ENCODE peak calls at places on chromosomes 1 and 21, in nine cellular contexts. M is Kasumi-1; P is NT2/D1; H is T-cell; N is NCI-H1105; S is HCEC 1CT; J is neural progenitor cell; X is activated CD8-positive, alpha-beta memory T cell treated with anti-CD3 and anti-CD28 coated beads for 4 hours; G is stimulated activated CD8-positive, alpha-beta memory T cell treated with anti-CD3 and anti-CD28 coated beads, Interleukin-7, amount 100 ng/mL, for 1 hour. K is an unnamed sample.

GRCh38 chr1:207890136-207890738 is 20.7 kb downstream of the CD34 start:
- DNase-seq in N (no peak), H (no peak), M (peak; percentile 96), S (peak; percentile 72), X (no peak), P (no peak), G (no peak), J (no peak), K (peak; percentile 83)

GRCh38 chr1:59083946-59084865 is 212.7 kb upstream of the FGGY start:
- DNase-seq in G (no peak), X (no peak), J (peak; percentile 37), N (no peak), H (no peak), S (no peak), M (peak; percentile 81), P (no peak), K (peak; percentile 36)

GRCh38 chr1:108732398-108732797 is 14.1 kb upstream of the STXBP3 start:
- DNase-seq in M (no peak), G (no peak), X (no peak), N (no peak), S (peak; percentile 55), P (no peak), J (no peak), H (no peak), K (no peak)

GRCh38 chr1:41363632-41364320 is 2.5 kb downstream of the FOXO6 start:
- DNase-seq in G (no peak), H (no peak), P (no peak), M (no peak), N (no peak), X (no peak), J (no peak), S (no peak), K (no peak)

GRCh38 chr1:219387211-219387610 is 213.5 kb downstream of the LYPLAL1 start:
- DNase-seq in P (no peak), J (no peak), M (no peak), H (no peak), S (no peak), G (no peak), X (no peak), N (peak; percentile 24), K (no peak)

GRCh38 chr1:33985166-33985565 is 121.3 kb downstream of the HMGB4 start:
- DNase-seq in X (no peak), P (no peak), G (no peak), H (no peak), J (peak; percentile 32), N (no peak), M (no peak), S (no peak), K (no peak)

GRCh38 chr1:118100686-118101300 is 84.2 kb downstream of the SPAG17 start:
- DNase-seq in M (no peak), N (peak; percentile 53), G (no peak), J (no peak), P (no peak), H (no peak), S (no peak), X (no peak), K (no peak)

GRCh38 chr21:36966846-36967657 is 583 bp upstream of the HLCS start:
- DNase-seq in J (no peak), N (no peak), H (no peak), G (no peak), S (peak; percentile 5), P (no peak), M (no peak), X (no peak), K (no peak)

GRCh38 chr1:164746677-164747076 is 187.7 kb downstream of the PBX1 start:
- DNase-seq in S (no peak), X (no peak), P (no peak), N (no peak), M (no peak), G (no peak), H (no peak), J (no peak), K (no peak)

GRCh38 chr1:41915786-41916571 is 2.7 kb downstream of the HIVEP3 start:
- DNase-seq in P (no peak), M (no peak), J (no peak), X (no peak), S (no peak), G (no peak), H (peak; percentile 39), N (peak; percentile 17), K (peak; percentile 57)

GRCh38 chr1:229380514-229381160 is 37.8 kb upstream of the CCSAP start:
- DNase-seq in H (no peak), N (peak; percentile 30), P (no peak), X (no peak), J (no peak), S (no peak), G (no peak), M (no peak), K (no peak)

GRCh38 chr1:222732216-222733159 is 4.5 kb upstream of the FAM177B start:
- DNase-seq in X (no peak), P (no peak), J (no peak), M (no peak), G (no peak), S (no peak), H (no peak), N (no peak), K (no peak)

GRCh38 chr1:93878501-93878888 is 511 bp downstream of the DNTTIP2 start:
- DNase-seq in H (peak; percentile 20), J (peak; percentile 56), X (peak; percentile 53), S (no peak), N (no peak), M (peak; percentile 43), P (no peak), G (peak; percentile 45), K (peak; percentile 63)

GRCh38 chr1:37647281-37647680 is 12.6 kb upstream of the RSPO1 start:
- DNase-seq in X (no peak), M (no peak), S (no peak), H (no peak), J (no peak), G (no peak), N (no peak), P (no peak), K (no peak)

GRCh38 chr1:157992031-157992568 is 1.3 kb upstream of the KIRREL1 start:
- DNase-seq in M (peak; percentile 57), J (peak; percentile 85), H (peak; percentile 21), G (no peak), X (peak; percentile 4), N (peak; percentile 66), S (peak; percentile 69), P (peak; percentile 70), K (peak; percentile 83)

GRCh38 chr1:118487091-118487490 is 302.1 kb upstream of the SPAG17 start:
- DNase-seq in J (no peak), N (no peak), G (no peak), H (no peak), S (no peak), M (no peak), X (no peak), P (no peak), K (no peak)

GRCh38 chr21:42384999-42385398 is 10.9 kb downstream of the TMPRSS3 start:
- DNase-seq in S (no peak), X (no peak), H (no peak), G (no peak), M (peak; percentile 41), N (no peak), J (no peak), P (no peak), K (no peak)

GRCh38 chr1:178651742-178652141 is 73.3 kb upstream of the RALGPS2 start:
- DNase-seq in G (no peak), H (no peak), M (no peak), S (peak; percentile 51), P (no peak), N (no peak), J (no peak), X (no peak), K (no peak)

GRCh38 chr1:236156512-236157208 is 14.3 kb downstream of the GPR137B start:
- DNase-seq in M (peak; percentile 88), H (no peak), J (no peak), X (no peak), N (no peak), G (no peak), S (no peak), P (no peak), K (no peak)

GRCh38 chr1:67735806-67736627 is 51.0 kb downstream of the GADD45A start:
- DNase-seq in M (peak; percentile 58), P (no peak), X (no peak), S (peak; percentile 87), N (peak; percentile 27), J (peak; percentile 46), G (no peak), H (peak; percentile 8), K (peak; percentile 75)

GRCh38 chr21:35346697-35347096 is 297.6 kb upstream of the RUNX1 start:
- DNase-seq in P (no peak), N (no peak), H (no peak), S (no peak), X (no peak), J (no peak), M (no peak), G (no peak), K (no peak)

GRCh38 chr1:16204634-16205332 is 7.7 kb downstream of the ARHGEF19 start:
- DNase-seq in G (no peak), P (no peak), X (peak; percentile 14), S (no peak), N (no peak), H (peak; percentile 28), M (peak; percentile 22), J (peak; percentile 77), K (peak; percentile 77)

GRCh38 chr1:47227370-47228232 is 4.4 kb downstream of the TAL1 start:
- DNase-seq in X (no peak), N (no peak), P (no peak), S (no peak), H (no peak), M (no peak), J (no peak), G (no peak), K (no peak)

GRCh38 chr1:9888886-9889285 is 21.2 kb downstream of the CTNNBIP1 start:
- DNase-seq in X (no peak), M (no peak), J (no peak), H (no peak), N (no peak), P (no peak), S (no peak), G (no peak), K (no peak)

GRCh38 chr1:49163041-49163440 is 386.4 kb upstream of the BEND5 start:
- DNase-seq in P (no peak), X (no peak), G (no peak), N (no peak), J (no peak), S (no peak), H (no peak), M (no peak), K (no peak)

GRCh38 chr1:181936269-181936668 is 125.2 kb downstream of the ZNF648 start:
- DNase-seq in G (no peak), S (no peak), M (no peak), J (no peak), X (no peak), N (no peak), P (no peak), H (no peak), K (no peak)

GRCh38 chr1:217134857-217135568 is 411.8 kb upstream of the ESRRG start:
- DNase-seq in M (no peak), X (no peak), N (no peak), G (no peak), H (no peak), S (no peak), J (peak; percentile 65), P (no peak), K (peak; percentile 40)

K was measured in right cardiac atrium.